ENCODE peak calls at places on chromosomes 3 and 15, in seven cellular contexts. One of them, this sample, is unnamed.
A peak's percentile ranks its signal among the peaks of the same experiment; 100 is the strongest.

GRCh38 chr3:53195602-53196574 is 34.9 kb downstream of the PRKCD start:
- DNase-seq in OCI-LY7: peak; percentile 83
- DNase-seq in Peyer's patch: peak; percentile 45
- DNase-seq in cardiac muscle cell: peak; percentile 56
- DNase-seq in fibroblast of lung: peak; percentile 23
- DNase-seq in DND-41: peak; percentile 51
- DNase-seq in Caco-2: peak; percentile 65
- DNase-seq in this sample: peak; percentile 46

GRCh38 chr3:7504886-7505775 is 644.2 kb downstream of the GRM7 start:
- DNase-seq in OCI-LY7: no peak
- DNase-seq in Peyer's patch: no peak
- DNase-seq in cardiac muscle cell: peak; percentile 96
- DNase-seq in fibroblast of lung: peak; percentile 98
- DNase-seq in DND-41: no peak
- DNase-seq in Caco-2: peak; percentile 17
- DNase-seq in this sample: peak; percentile 92

GRCh38 chr15:72110355-72110754 is 7.6 kb downstream of the MYO9A start:
- DNase-seq in OCI-LY7: no peak
- DNase-seq in Peyer's patch: no peak
- DNase-seq in cardiac muscle cell: no peak
- DNase-seq in fibroblast of lung: peak; percentile 12
- DNase-seq in DND-41: no peak
- DNase-seq in Caco-2: no peak
- DNase-seq in this sample: no peak

GRCh38 chr3:38327335-38328009 is 19.1 kb upstream of the XYLB start:
- DNase-seq in OCI-LY7: no peak
- DNase-seq in Peyer's patch: no peak
- DNase-seq in cardiac muscle cell: peak; percentile 46
- DNase-seq in fibroblast of lung: peak; percentile 80
- DNase-seq in DND-41: no peak
- DNase-seq in Caco-2: no peak
- DNase-seq in this sample: no peak

GRCh38 chr3:127185268-127185667 is 7.7 kb upstream of the PRR23E start:
- DNase-seq in OCI-LY7: no peak
- DNase-seq in Peyer's patch: no peak
- DNase-seq in cardiac muscle cell: peak; percentile 31
- DNase-seq in fibroblast of lung: no peak
- DNase-seq in DND-41: no peak
- DNase-seq in Caco-2: no peak
- DNase-seq in this sample: no peak

GRCh38 chr3:158768881-158769518 is 32.9 kb upstream of the MFSD1 start:
- DNase-seq in OCI-LY7: no peak
- DNase-seq in Peyer's patch: no peak
- DNase-seq in cardiac muscle cell: peak; percentile 97
- DNase-seq in fibroblast of lung: peak; percentile 98
- DNase-seq in DND-41: no peak
- DNase-seq in Caco-2: peak; percentile 71
- DNase-seq in this sample: peak; percentile 9

GRCh38 chr3:134092231-134092701 is 62.5 kb upstream of the SLCO2A1 start:
- DNase-seq in OCI-LY7: no peak
- DNase-seq in Peyer's patch: no peak
- DNase-seq in cardiac muscle cell: peak; percentile 64
- DNase-seq in fibroblast of lung: peak; percentile 51
- DNase-seq in DND-41: no peak
- DNase-seq in Caco-2: peak; percentile 46
- DNase-seq in this sample: peak; percentile 26

GRCh38 chr3:158091526-158091925 is 14.7 kb downstream of the SHOX2 start:
- DNase-seq in OCI-LY7: no peak
- DNase-seq in Peyer's patch: no peak
- DNase-seq in cardiac muscle cell: peak; percentile 65
- DNase-seq in fibroblast of lung: no peak
- DNase-seq in DND-41: no peak
- DNase-seq in Caco-2: no peak
- DNase-seq in this sample: no peak

GRCh38 chr15:77834276-77834990 is 201.7 kb upstream of the LINGO1 start:
- DNase-seq in OCI-LY7: no peak
- DNase-seq in Peyer's patch: no peak
- DNase-seq in cardiac muscle cell: no peak
- DNase-seq in fibroblast of lung: no peak
- DNase-seq in DND-41: no peak
- DNase-seq in Caco-2: no peak
- DNase-seq in this sample: no peak

GRCh38 chr15:51818156-51818555 is 11.3 kb upstream of the TMOD3 start:
- DNase-seq in OCI-LY7: no peak
- DNase-seq in Peyer's patch: no peak
- DNase-seq in cardiac muscle cell: no peak
- DNase-seq in fibroblast of lung: no peak
- DNase-seq in DND-41: no peak
- DNase-seq in Caco-2: no peak
- DNase-seq in this sample: no peak

GRCh38 chr3:29245441-29245840 is 35.4 kb upstream of the RBMS3 start:
- DNase-seq in OCI-LY7: no peak
- DNase-seq in Peyer's patch: no peak
- DNase-seq in cardiac muscle cell: peak; percentile 35
- DNase-seq in fibroblast of lung: no peak
- DNase-seq in DND-41: no peak
- DNase-seq in Caco-2: no peak
- DNase-seq in this sample: no peak

GRCh38 chr15:68638953-68639500 is 60.2 kb downstream of the CORO2B start:
- DNase-seq in OCI-LY7: no peak
- DNase-seq in Peyer's patch: no peak
- DNase-seq in cardiac muscle cell: no peak
- DNase-seq in fibroblast of lung: peak; percentile 81
- DNase-seq in DND-41: no peak
- DNase-seq in Caco-2: no peak
- DNase-seq in this sample: no peak

GRCh38 chr3:134652409-134652831 is 1.6 kb upstream of the KY start:
- DNase-seq in OCI-LY7: no peak
- DNase-seq in Peyer's patch: no peak
- DNase-seq in cardiac muscle cell: peak; percentile 25
- DNase-seq in fibroblast of lung: peak; percentile 22
- DNase-seq in DND-41: no peak
- DNase-seq in Caco-2: no peak
- DNase-seq in this sample: no peak

GRCh38 chr3:126342991-126343661 is 14.1 kb downstream of the KLF15 start:
- DNase-seq in OCI-LY7: no peak
- DNase-seq in Peyer's patch: no peak
- DNase-seq in cardiac muscle cell: peak; percentile 45
- DNase-seq in fibroblast of lung: no peak
- DNase-seq in DND-41: peak; percentile 8
- DNase-seq in Caco-2: peak; percentile 50
- DNase-seq in this sample: no peak

DNA sequence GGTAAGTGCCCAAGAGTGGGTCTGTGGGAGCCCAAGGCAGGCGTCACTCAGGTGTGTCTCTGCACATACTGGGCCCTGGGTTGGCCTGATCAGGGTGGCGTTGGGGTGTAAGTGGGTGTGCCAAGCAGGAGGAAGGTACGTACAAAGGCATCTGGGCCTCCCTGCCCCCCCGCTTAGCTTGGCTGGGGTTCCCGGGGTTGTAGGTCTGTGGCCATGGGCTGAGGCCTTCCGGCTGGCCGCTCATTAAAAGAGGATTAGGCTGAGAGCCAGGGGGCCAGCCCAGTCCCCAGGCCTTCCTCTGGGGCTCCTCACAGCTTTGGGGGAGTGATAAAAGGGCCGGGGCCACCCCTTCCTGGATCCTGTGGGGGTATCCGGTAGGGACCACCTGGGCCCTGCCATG is 13.3 kb downstream of the SEMA3F start:
- DNase-seq in OCI-LY7: no peak
- DNase-seq in Peyer's patch: no peak
- DNase-seq in cardiac muscle cell: no peak
- DNase-seq in fibroblast of lung: no peak
- DNase-seq in DND-41: no peak
- DNase-seq in Caco-2: no peak
- DNase-seq in this sample: no peak
- H3K4me1 ChIP-seq in OCI-LY7: no peaks in the 10 kb centered on the region
- H3K4me1 ChIP-seq in Peyer's patch: peaks cover 6% of the 10 kb centered on the region
- H3K4me1 ChIP-seq in cardiac muscle cell: peaks cover 18% of the 10 kb centered on the region
- H3K4me1 ChIP-seq in fibroblast of lung: peaks cover 27% of the 10 kb centered on the region
- H3K4me1 ChIP-seq in DND-41: no peaks in the 10 kb centered on the region
- H3K4me1 ChIP-seq in Caco-2: peaks cover 25% of the 10 kb centered on the region
- H3K4me1 ChIP-seq in this sample: peaks cover 14% of the 10 kb centered on the region

GRCh38 chr3:10269443-10269842 is 21.2 kb downstream of the TATDN2 start:
- DNase-seq in OCI-LY7: no peak
- DNase-seq in Peyer's patch: no peak
- DNase-seq in cardiac muscle cell: no peak
- DNase-seq in fibroblast of lung: no peak
- DNase-seq in DND-41: no peak
- DNase-seq in Caco-2: no peak
- DNase-seq in this sample: no peak

GRCh38 chr3:10268116-10268515 is 19.9 kb downstream of the TATDN2 start:
- DNase-seq in OCI-LY7: no peak
- DNase-seq in Peyer's patch: no peak
- DNase-seq in cardiac muscle cell: no peak
- DNase-seq in fibroblast of lung: no peak
- DNase-seq in DND-41: no peak
- DNase-seq in Caco-2: no peak
- DNase-seq in this sample: no peak

GRCh38 chr3:10265833-10266232 is 17.6 kb downstream of the TATDN2 start:
- DNase-seq in OCI-LY7: no peak
- DNase-seq in Peyer's patch: no peak
- DNase-seq in cardiac muscle cell: no peak
- DNase-seq in fibroblast of lung: no peak
- DNase-seq in DND-41: no peak
- DNase-seq in Caco-2: no peak
- DNase-seq in this sample: no peak

GRCh38 chr3:10272977-10273376 is 19.8 kb downstream of the GHRL start:
- DNase-seq in OCI-LY7: no peak
- DNase-seq in Peyer's patch: no peak
- DNase-seq in cardiac muscle cell: no peak
- DNase-seq in fibroblast of lung: no peak
- DNase-seq in DND-41: no peak
- DNase-seq in Caco-2: no peak
- DNase-seq in this sample: no peak

GRCh38 chr3:10268930-10269329 is 20.7 kb downstream of the TATDN2 start:
- DNase-seq in OCI-LY7: no peak
- DNase-seq in Peyer's patch: no peak
- DNase-seq in cardiac muscle cell: no peak
- DNase-seq in fibroblast of lung: no peak
- DNase-seq in DND-41: no peak
- DNase-seq in Caco-2: no peak
- DNase-seq in this sample: no peak
- H3K4me1 ChIP-seq in OCI-LY7: peaks cover 12% of the 10 kb centered on the region
- H3K4me1 ChIP-seq in Peyer's patch: peaks cover 6% of the 10 kb centered on the region
- H3K4me1 ChIP-seq in cardiac muscle cell: peaks cover 2% of the 10 kb centered on the region
- H3K4me1 ChIP-seq in fibroblast of lung: no peaks in the 10 kb centered on the region
- H3K4me1 ChIP-seq in DND-41: peaks cover 3% of the 10 kb centered on the region
- H3K4me1 ChIP-seq in Caco-2: no peaks in the 10 kb centered on the region
- H3K4me1 ChIP-seq in this sample: no peaks in the 10 kb centered on the region

DNA sequence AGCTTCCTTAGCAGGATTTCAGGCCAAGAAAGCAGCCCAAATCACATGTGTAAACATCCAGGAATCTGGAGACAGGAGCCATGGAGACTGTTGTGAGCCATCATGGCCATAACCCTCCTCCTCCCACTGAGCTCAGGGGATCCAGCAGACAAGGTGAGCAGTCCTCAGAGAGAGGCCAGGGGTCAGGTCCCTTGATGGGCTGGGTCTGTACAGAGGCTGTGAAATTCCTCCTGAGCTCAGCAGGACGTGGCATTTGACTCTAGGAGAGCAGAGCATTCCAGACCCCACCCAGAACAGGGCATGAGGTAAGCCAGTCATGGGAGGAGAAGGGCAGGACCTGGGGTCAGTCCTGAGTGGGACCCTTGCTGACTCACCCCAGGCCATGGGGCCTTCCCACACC is 67.0 kb upstream of the ACAN start:
- DNase-seq in OCI-LY7: no peak
- DNase-seq in Peyer's patch: no peak
- DNase-seq in cardiac muscle cell: no peak
- DNase-seq in fibroblast of lung: no peak
- DNase-seq in DND-41: no peak
- DNase-seq in Caco-2: no peak
- DNase-seq in this sample: no peak
- H3K4me1 ChIP-seq in OCI-LY7: no peaks in the 10 kb centered on the region
- H3K4me1 ChIP-seq in Peyer's patch: no peaks in the 10 kb centered on the region
- H3K4me1 ChIP-seq in cardiac muscle cell: no peaks in the 10 kb centered on the region
- H3K4me1 ChIP-seq in fibroblast of lung: peaks cover 3% of the 10 kb centered on the region
- H3K4me1 ChIP-seq in DND-41: no peaks in the 10 kb centered on the region
- H3K4me1 ChIP-seq in Caco-2: no peaks in the 10 kb centered on the region
- H3K4me1 ChIP-seq in this sample: no peaks in the 10 kb centered on the region

GRCh38 chr3:192861972-192862371 is 55.7 kb downstream of the MB21D2 start:
- DNase-seq in OCI-LY7: peak; percentile 3
- DNase-seq in Peyer's patch: no peak
- DNase-seq in cardiac muscle cell: no peak
- DNase-seq in fibroblast of lung: no peak
- DNase-seq in DND-41: no peak
- DNase-seq in Caco-2: no peak
- DNase-seq in this sample: peak; percentile 36

GRCh38 chr3:192866804-192867203 is 50.9 kb downstream of the MB21D2 start:
- DNase-seq in OCI-LY7: no peak
- DNase-seq in Peyer's patch: no peak
- DNase-seq in cardiac muscle cell: no peak
- DNase-seq in fibroblast of lung: no peak
- DNase-seq in DND-41: no peak
- DNase-seq in Caco-2: no peak
- DNase-seq in this sample: no peak

GRCh38 chr3:192862408-192863385 is 55.0 kb downstream of the MB21D2 start:
- DNase-seq in OCI-LY7: no peak
- DNase-seq in Peyer's patch: no peak
- DNase-seq in cardiac muscle cell: peak; percentile 72
- DNase-seq in fibroblast of lung: no peak
- DNase-seq in DND-41: no peak
- DNase-seq in Caco-2: no peak
- DNase-seq in this sample: no peak

GRCh38 chr3:192867645-192868044 is 50.0 kb downstream of the MB21D2 start:
- DNase-seq in OCI-LY7: no peak
- DNase-seq in Peyer's patch: no peak
- DNase-seq in cardiac muscle cell: peak; percentile 84
- DNase-seq in fibroblast of lung: peak; percentile 64
- DNase-seq in DND-41: no peak
- DNase-seq in Caco-2: no peak
- DNase-seq in this sample: no peak

GRCh38 chr3:192864943-192865342 is 52.7 kb downstream of the MB21D2 start:
- DNase-seq in OCI-LY7: peak; percentile 50
- DNase-seq in Peyer's patch: no peak
- DNase-seq in cardiac muscle cell: peak; percentile 55
- DNase-seq in fibroblast of lung: no peak
- DNase-seq in DND-41: no peak
- DNase-seq in Caco-2: no peak
- DNase-seq in this sample: no peak
- H3K4me1 ChIP-seq in OCI-LY7: peaks cover 11% of the 10 kb centered on the region
- H3K4me1 ChIP-seq in Peyer's patch: no peaks in the 10 kb centered on the region
- H3K4me1 ChIP-seq in cardiac muscle cell: peaks cover 5% of the 10 kb centered on the region
- H3K4me1 ChIP-seq in fibroblast of lung: peaks cover 6% of the 10 kb centered on the region
- H3K4me1 ChIP-seq in DND-41: no peaks in the 10 kb centered on the region
- H3K4me1 ChIP-seq in Caco-2: no peaks in the 10 kb centered on the region
- H3K4me1 ChIP-seq in this sample: no peaks in the 10 kb centered on the region

DNA sequence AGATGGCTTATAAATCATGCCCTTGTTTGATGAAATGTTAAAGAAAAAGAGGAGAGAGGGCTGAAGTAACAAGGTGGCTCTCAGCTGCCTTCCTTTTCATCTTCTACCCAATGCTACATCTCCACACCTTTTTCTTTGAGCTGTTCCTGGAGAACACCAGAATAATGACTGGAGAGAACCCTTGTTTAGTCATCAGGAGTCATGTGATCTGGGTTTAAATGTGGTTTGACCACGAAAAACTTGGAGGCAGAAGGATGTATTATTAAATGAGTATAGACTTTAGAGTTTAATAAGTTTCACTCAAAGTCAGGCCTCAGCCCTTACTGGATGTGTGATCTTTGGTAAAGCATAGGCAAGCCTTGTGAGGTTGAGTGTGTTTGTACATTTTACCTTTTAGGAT is 230.3 kb upstream of the TBL1XR1 start:
- DNase-seq in OCI-LY7: no peak
- DNase-seq in Peyer's patch: no peak
- DNase-seq in cardiac muscle cell: no peak
- DNase-seq in fibroblast of lung: peak; percentile 80
- DNase-seq in DND-41: no peak
- DNase-seq in Caco-2: no peak
- DNase-seq in this sample: no peak
- H3K4me1 ChIP-seq in OCI-LY7: no peaks in the 10 kb centered on the region
- H3K4me1 ChIP-seq in Peyer's patch: peaks cover 5% of the 10 kb centered on the region
- H3K4me1 ChIP-seq in cardiac muscle cell: peaks cover 26% of the 10 kb centered on the region
- H3K4me1 ChIP-seq in fibroblast of lung: no peaks in the 10 kb centered on the region
- H3K4me1 ChIP-seq in DND-41: peaks cover 33% of the 10 kb centered on the region
- H3K4me1 ChIP-seq in Caco-2: peaks cover 9% of the 10 kb centered on the region
- H3K4me1 ChIP-seq in this sample: no peaks in the 10 kb centered on the region

This sample was measured in small intestine.